ENCODE peak calls at places on chromosome 19, in six cellular contexts. M is kidney tubule cell, F is Calu3, X is HTR-8/SVneo, P is NCI-H345, G is skeletal muscle cell. U is an unnamed sample.

GRCh38 chr19:45443462-45444317 is 20.0 kb upstream of the ERCC1 start:
- DNase-seq in M (peak), F (peak), X (peak), P (peak), G (peak), U (peak)

GRCh38 chr19:54916822-54917221 is 10.9 kb downstream of the NCR1 start:
- DNase-seq in M (no peak), F (no peak), X (no peak), P (no peak), G (no peak), U (peak)

GRCh38 chr19:46416077-46416709 is 2.8 kb upstream of the CCDC8 start:
- DNase-seq in M (peak), F (peak), X (peak), P (peak), G (peak), U (peak)

GRCh38 chr19:5823579-5824281 is 15.8 kb downstream of the FUT6 start:
- DNase-seq in M (peak), F (peak), X (no peak), P (no peak), G (no peak), U (no peak)

GRCh38 chr19:2556221-2557092 is 80.5 kb downstream of the GADD45B start:
- DNase-seq in M (no peak), F (no peak), X (no peak), P (no peak), G (no peak), U (no peak)

GRCh38 chr19:54432144-54432738 is 16.8 kb upstream of the LENG8 start:
- DNase-seq in M (peak), F (peak), X (no peak), P (no peak), G (no peak), U (no peak)

GRCh38 chr19:30226464-30227070 is 145.6 kb upstream of the ZNF536 start:
- DNase-seq in M (no peak), F (no peak), X (no peak), P (no peak), G (no peak), U (no peak)

GRCh38 chr19:37941820-37942515 is 35.0 kb downstream of the SIPA1L3 start:
- DNase-seq in M (peak), F (no peak), X (no peak), P (peak), G (no peak), U (no peak)

GRCh38 chr19:40366697-40367561 is 18.4 kb downstream of the PLD3 start:
- DNase-seq in M (no peak), F (no peak), X (no peak), P (no peak), G (no peak), U (no peak)

GRCh38 chr19:48777720-48778119 is 22.4 kb downstream of the FGF21 start:
- DNase-seq in M (no peak), F (no peak), X (no peak), P (no peak), G (no peak), U (no peak)

GRCh38 chr19:995051-995827 is 5.0 kb upstream of the GRIN3B start:
- DNase-seq in M (peak), F (peak), X (no peak), P (no peak), G (no peak), U (no peak)

GRCh38 chr19:33954686-33955085 is 158.0 kb downstream of the KCTD15 start:
- DNase-seq in M (no peak), F (no peak), X (no peak), P (no peak), G (no peak), U (no peak)

GRCh38 chr19:19067276-19068072 is 3.7 kb downstream of the SLC25A42 start:
- DNase-seq in M (peak), F (no peak), X (no peak), P (no peak), G (no peak), U (no peak)

GRCh38 chr19:54462713-54463530 is 656 bp downstream of the LENG9 start:
- DNase-seq in M (peak), F (peak), X (no peak), P (no peak), G (peak), U (peak)

GRCh38 chr19:19554074-19555023 is 16.3 kb downstream of the CILP2 start:
- DNase-seq in M (peak), F (peak), X (no peak), P (peak), G (no peak), U (peak)

GRCh38 chr19:5313307-5313706 is 27.3 kb downstream of the PTPRS start:
- DNase-seq in M (peak), F (peak), X (no peak), P (peak), G (no peak), U (no peak)

GRCh38 chr19:29537601-29538000 is 11.8 kb downstream of the VSTM2B start:
- DNase-seq in M (no peak), F (no peak), X (no peak), P (no peak), G (no peak), U (no peak)

GRCh38 chr19:277581-278165 is 13.5 kb downstream of the PLPP2 start:
- DNase-seq in M (no peak), F (no peak), X (no peak), P (no peak), G (no peak), U (no peak)

GRCh38 chr19:49058592-49058991 is 1.0 kb upstream of the CGB7 start:
- DNase-seq in M (peak), F (peak), X (no peak), P (no peak), G (no peak), U (no peak)

GRCh38 chr19:18660051-18660910 is 23.2 kb upstream of the CRTC1 start:
- DNase-seq in M (peak), F (peak), X (peak), P (no peak), G (no peak), U (no peak)

GRCh38 chr19:49581007-49581508 is at the start of gene PRRG2:
- DNase-seq in M (peak), F (peak), X (no peak), P (no peak), G (no peak), U (no peak)

GRCh38 chr19:50046649-50047503 is 21.1 kb downstream of the ZNF473 start:
- DNase-seq in M (peak), F (no peak), X (no peak), P (peak), G (no peak), U (peak)

GRCh38 chr19:53864308-53864836 is 3.3 kb upstream of the MYADM start:
- DNase-seq in M (no peak), F (peak), X (no peak), P (no peak), G (no peak), U (no peak)

GRCh38 chr19:56120002-56120370 is 1.1 kb downstream of the ZNF787 start:
- DNase-seq in M (no peak), F (no peak), X (no peak), P (no peak), G (no peak), U (no peak)

GRCh38 chr19:15159251-15159650 is 41.5 kb downstream of the NOTCH3 start:
- DNase-seq in M (no peak), F (no peak), X (no peak), P (no peak), G (peak), U (no peak)

GRCh38 chr19:55113570-55114039 is 3.8 kb downstream of the PPP1R12C start:
- DNase-seq in M (peak), F (no peak), X (peak), P (no peak), G (peak), U (no peak)

GRCh38 chr19:14580623-14581237 is 2.2 kb upstream of the CLEC17A start:
- DNase-seq in M (no peak), F (no peak), X (no peak), P (no peak), G (no peak), U (no peak)

GRCh38 chr19:41617941-41618730 is 8.7 kb downstream of the CEACAM4 start:
- DNase-seq in M (no peak), F (no peak), X (no peak), P (no peak), G (no peak), U (no peak)

U was measured in immature natural killer cell.